ENCODE peak calls at places on chromosomes 7 and 10, in six cellular contexts. B is fibroblast of lung, W is left ventricle myocardium inferior, T is right lobe of liver, R is HL-60, P is AG10803. L is an unnamed sample.
A peak's percentile ranks its signal among the peaks of the same experiment; 100 is the strongest.

GRCh38 chr7:115328018-115328417 is 406.1 kb downstream of the MDFIC start:
- DNase-seq in R (no peak), W (no peak), P (no peak), B (no peak), T (no peak), L (no peak)

GRCh38 chr7:141276031-141276430 is 202.2 kb downstream of the TMEM178B start:
- DNase-seq in B (no peak), R (no peak), T (no peak), W (no peak), P (no peak), L (no peak)

GRCh38 chr10:101839421-101840063 is 4.1 kb downstream of the KCNIP2 start:
- DNase-seq in T (peak; percentile 76), P (no peak), B (no peak), R (no peak), W (peak; percentile 48), L (peak; percentile 86)

GRCh38 chr10:4765428-4765827 is 60.6 kb upstream of the AKR1E2 start:
- DNase-seq in W (no peak), R (no peak), T (no peak), P (peak; percentile 37), B (peak; percentile 62), L (no peak)

GRCh38 chr7:22579961-22580360 is 80.0 kb upstream of the STEAP1B start:
- DNase-seq in P (no peak), T (no peak), R (no peak), B (no peak), W (no peak), L (no peak)

GRCh38 chr10:14543904-14544210 is 213.1 kb upstream of the FRMD4A start:
- DNase-seq in W (no peak), B (no peak), R (no peak), P (no peak), T (no peak), L (no peak)

GRCh38 chr10:102744374-102745051 is 765 bp downstream of the WBP1L start:
- DNase-seq in T (no peak), P (peak; percentile 50), W (no peak), R (no peak), B (no peak), L (no peak)

GRCh38 chr10:129513312-129513711 is 46.3 kb downstream of the MGMT start:
- DNase-seq in W (no peak), T (no peak), R (no peak), P (no peak), B (no peak), L (no peak)

GRCh38 chr7:33111614-33112013 is 2.4 kb upstream of the RP9 start:
- DNase-seq in R (no peak), P (no peak), B (no peak), T (no peak), W (no peak), L (no peak)

GRCh38 chr10:48291190-48291589 is 15.3 kb upstream of the MAPK8 start:
- DNase-seq in P (no peak), R (no peak), B (no peak), T (no peak), W (no peak), L (no peak)

GRCh38 chr7:115662120-115662519 is 368.4 kb downstream of the TFEC start:
- DNase-seq in T (no peak), B (no peak), R (no peak), W (no peak), P (peak; percentile 17), L (no peak)

GRCh38 chr7:121049897-121050296 is 61.4 kb downstream of the CPED1 start:
- DNase-seq in P (no peak), B (no peak), T (no peak), R (no peak), W (no peak), L (no peak)

GRCh38 chr10:117616179-117616578 is 73.6 kb downstream of the EMX2 start:
- DNase-seq in B (no peak), P (no peak), T (no peak), W (no peak), R (no peak), L (no peak)

GRCh38 chr10:3294919-3295318 is 122.3 kb upstream of the PITRM1 start:
- DNase-seq in P (no peak), R (no peak), T (no peak), B (no peak), W (no peak), L (no peak)

GRCh38 chr10:123147635-123148413 is at the start of gene HMX2:
- DNase-seq in B (no peak), P (no peak), T (no peak), W (no peak), R (no peak), L (no peak)
- TF ChIP-seq CTCF in B (no peak), P (no peak), T (no peak), W (no peak), R (no peak), L (no peak)

GRCh38 chr10:97500297-97500575 is 1.5 kb downstream of the UBTD1 start:
- DNase-seq in R (no peak), P (no peak), B (no peak), W (no peak), T (no peak), L (no peak)
- H3K4me3 ChIP-seq in R (peak overlapping the region; percentile 95), P (peak overlapping the region; percentile 84), B (peak overlapping the region; percentile 80), W (peak overlapping the region; percentile 88), T (peak overlapping the region; percentile 99), L (peak overlapping the region; percentile 100)

DNA sequence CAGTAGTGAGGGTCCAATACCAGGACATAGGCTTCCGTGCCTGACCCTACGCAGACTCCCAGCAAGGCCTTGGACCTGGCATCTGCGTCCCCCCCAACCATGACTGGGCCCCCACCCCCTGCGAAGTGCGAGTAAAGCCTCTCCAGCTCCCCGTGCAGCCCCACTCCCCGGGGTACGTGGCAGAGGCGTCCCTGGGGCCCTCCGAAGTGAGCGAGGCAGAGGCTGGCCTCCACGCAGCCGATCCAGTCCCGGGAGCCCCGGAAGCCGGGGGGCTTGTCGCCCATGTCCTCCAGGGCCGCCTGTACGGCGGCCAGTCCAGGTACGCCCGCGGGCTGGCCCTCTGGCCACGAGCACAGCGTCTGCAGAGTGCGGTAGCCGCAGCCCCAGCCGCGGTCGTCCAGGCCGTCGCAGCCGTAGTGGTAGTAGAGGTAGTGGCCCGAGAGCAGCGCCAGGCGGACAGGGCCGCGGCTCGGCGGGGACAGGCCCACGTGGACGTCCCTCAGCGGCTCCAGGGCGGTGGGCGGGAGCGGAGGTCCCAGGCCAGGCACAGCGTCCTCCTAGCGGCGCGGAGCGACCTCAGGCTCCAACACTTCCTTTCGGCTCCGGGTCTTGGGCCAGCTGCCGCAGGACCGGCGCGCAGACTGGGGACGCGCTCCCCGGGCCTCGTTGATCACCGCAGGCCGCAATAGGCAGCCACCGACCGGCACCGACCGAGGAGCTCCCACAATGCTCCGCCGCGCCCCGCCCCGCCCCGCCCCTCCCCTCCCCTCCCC is at the start of gene UFSP1:
- DNase-seq in R (no peak), W (no peak), B (no peak), P (no peak), T (no peak), L (no peak)
- TF ChIP-seq CTCF in R (no peak), W (no peak), B (no peak), P (no peak), T (no peak), L (no peak)

GRCh38 chr10:29691564-29692064 is 56.8 kb upstream of the SVIL start:
- DNase-seq in R (no peak), P (peak; percentile 36), W (no peak), T (no peak), B (no peak), L (no peak)
- H3K4me3 ChIP-seq in R (no peak overlapping the region), P (no peak overlapping the region), W (peak overlapping the region; percentile 28), T (no peak overlapping the region), B (no peak overlapping the region), L (no peak overlapping the region)